ENCODE peak calls at places on chromosomes 11 and 22, in ten cellular contexts. One of them, this sample, is unnamed.

GRCh38 chr22:20011123-20011992 is 5.3 kb downstream of the ARVCF start:
- DNase-seq in mucosa of descending colon: peak
- DNase-seq in activated gamma-delta T cell treated with anti-CD3 and anti-CD28 coated beads, Interleukin-2, amount 50 U/mL, for 16 hours: no peak
- DNase-seq in nucleus accumbens: no peak
- DNase-seq in substantia nigra: no peak
- DNase-seq in A549: no peak
- DNase-seq in endothelial cell: no peak
- DNase-seq in T1000: no peak
- DNase-seq in adrenal gland: no peak
- DNase-seq in nephron progenitor cell: no peak
- DNase-seq in this sample: no peak

GRCh38 chr11:66438009-66438503 is 592 bp downstream of the MRPL11 start:
- DNase-seq in adrenal gland: no peak
- DNase-seq in T1000: no peak
- DNase-seq in A549: no peak
- DNase-seq in mucosa of descending colon: no peak
- DNase-seq in endothelial cell: no peak
- DNase-seq in substantia nigra: no peak
- DNase-seq in nephron progenitor cell: no peak
- DNase-seq in nucleus accumbens: no peak
- DNase-seq in activated gamma-delta T cell treated with anti-CD3 and anti-CD28 coated beads, Interleukin-2, amount 50 U/mL, for 16 hours: no peak
- DNase-seq in this sample: peak

GRCh38 chr22:38462960-38463784 is 4.7 kb upstream of the KDELR3 start:
- DNase-seq in activated gamma-delta T cell treated with anti-CD3 and anti-CD28 coated beads, Interleukin-2, amount 50 U/mL, for 16 hours: no peak
- DNase-seq in nephron progenitor cell: peak
- DNase-seq in endothelial cell: peak
- DNase-seq in adrenal gland: no peak
- DNase-seq in T1000: no peak
- DNase-seq in mucosa of descending colon: peak
- DNase-seq in substantia nigra: no peak
- DNase-seq in nucleus accumbens: no peak
- DNase-seq in A549: no peak
- DNase-seq in this sample: peak

GRCh38 chr11:103035656-103036434 is 56.1 kb downstream of the DCUN1D5 start:
- DNase-seq in activated gamma-delta T cell treated with anti-CD3 and anti-CD28 coated beads, Interleukin-2, amount 50 U/mL, for 16 hours: peak
- DNase-seq in T1000: no peak
- DNase-seq in mucosa of descending colon: no peak
- DNase-seq in substantia nigra: no peak
- DNase-seq in nephron progenitor cell: peak
- DNase-seq in nucleus accumbens: no peak
- DNase-seq in adrenal gland: peak
- DNase-seq in endothelial cell: peak
- DNase-seq in A549: peak
- DNase-seq in this sample: peak

GRCh38 chr11:100574894-100575769 is 112.0 kb upstream of the ARHGAP42 start:
- DNase-seq in nephron progenitor cell: no peak
- DNase-seq in endothelial cell: no peak
- DNase-seq in T1000: no peak
- DNase-seq in mucosa of descending colon: no peak
- DNase-seq in adrenal gland: no peak
- DNase-seq in nucleus accumbens: no peak
- DNase-seq in A549: no peak
- DNase-seq in activated gamma-delta T cell treated with anti-CD3 and anti-CD28 coated beads, Interleukin-2, amount 50 U/mL, for 16 hours: no peak
- DNase-seq in substantia nigra: no peak
- DNase-seq in this sample: no peak

GRCh38 chr11:2317354-2318050 is 15.7 kb downstream of the TSPAN32 start:
- DNase-seq in endothelial cell: no peak
- DNase-seq in adrenal gland: no peak
- DNase-seq in nephron progenitor cell: no peak
- DNase-seq in activated gamma-delta T cell treated with anti-CD3 and anti-CD28 coated beads, Interleukin-2, amount 50 U/mL, for 16 hours: no peak
- DNase-seq in substantia nigra: no peak
- DNase-seq in T1000: no peak
- DNase-seq in nucleus accumbens: no peak
- DNase-seq in A549: no peak
- DNase-seq in mucosa of descending colon: no peak
- DNase-seq in this sample: no peak

GRCh38 chr11:3933165-3933628 is 77.7 kb downstream of the STIM1 start:
- DNase-seq in T1000: no peak
- DNase-seq in mucosa of descending colon: no peak
- DNase-seq in adrenal gland: no peak
- DNase-seq in nephron progenitor cell: no peak
- DNase-seq in A549: no peak
- DNase-seq in substantia nigra: no peak
- DNase-seq in activated gamma-delta T cell treated with anti-CD3 and anti-CD28 coated beads, Interleukin-2, amount 50 U/mL, for 16 hours: no peak
- DNase-seq in nucleus accumbens: no peak
- DNase-seq in endothelial cell: no peak
- DNase-seq in this sample: no peak

GRCh38 chr11:117328414-117329010 is 858 bp downstream of the CEP164 start:
- DNase-seq in mucosa of descending colon: no peak
- DNase-seq in A549: no peak
- DNase-seq in activated gamma-delta T cell treated with anti-CD3 and anti-CD28 coated beads, Interleukin-2, amount 50 U/mL, for 16 hours: no peak
- DNase-seq in T1000: no peak
- DNase-seq in adrenal gland: peak
- DNase-seq in endothelial cell: no peak
- DNase-seq in nephron progenitor cell: peak
- DNase-seq in substantia nigra: no peak
- DNase-seq in nucleus accumbens: no peak
- DNase-seq in this sample: peak

GRCh38 chr22:39940757-39941305 is 19.4 kb upstream of the TMA7B start:
- DNase-seq in adrenal gland: no peak
- DNase-seq in activated gamma-delta T cell treated with anti-CD3 and anti-CD28 coated beads, Interleukin-2, amount 50 U/mL, for 16 hours: no peak
- DNase-seq in substantia nigra: no peak
- DNase-seq in A549: no peak
- DNase-seq in T1000: no peak
- DNase-seq in mucosa of descending colon: no peak
- DNase-seq in nucleus accumbens: no peak
- DNase-seq in endothelial cell: no peak
- DNase-seq in nephron progenitor cell: no peak
- DNase-seq in this sample: no peak

GRCh38 chr11:65132238-65132987 is 1.9 kb downstream of the SYVN1 start:
- DNase-seq in T1000: no peak
- DNase-seq in nephron progenitor cell: no peak
- DNase-seq in activated gamma-delta T cell treated with anti-CD3 and anti-CD28 coated beads, Interleukin-2, amount 50 U/mL, for 16 hours: no peak
- DNase-seq in mucosa of descending colon: peak
- DNase-seq in substantia nigra: no peak
- DNase-seq in endothelial cell: no peak
- DNase-seq in nucleus accumbens: no peak
- DNase-seq in A549: no peak
- DNase-seq in adrenal gland: no peak
- DNase-seq in this sample: no peak

GRCh38 chr11:62340269-62340901 is 3.1 kb downstream of the ASRGL1 start:
- DNase-seq in substantia nigra: peak
- DNase-seq in T1000: no peak
- DNase-seq in adrenal gland: peak
- DNase-seq in nucleus accumbens: peak
- DNase-seq in A549: peak
- DNase-seq in endothelial cell: peak
- DNase-seq in nephron progenitor cell: peak
- DNase-seq in activated gamma-delta T cell treated with anti-CD3 and anti-CD28 coated beads, Interleukin-2, amount 50 U/mL, for 16 hours: peak
- DNase-seq in mucosa of descending colon: peak
- DNase-seq in this sample: peak

GRCh38 chr11:119369035-119369925 is 12.2 kb downstream of the USP2 start:
- DNase-seq in nephron progenitor cell: no peak
- DNase-seq in nucleus accumbens: no peak
- DNase-seq in activated gamma-delta T cell treated with anti-CD3 and anti-CD28 coated beads, Interleukin-2, amount 50 U/mL, for 16 hours: no peak
- DNase-seq in A549: no peak
- DNase-seq in substantia nigra: no peak
- DNase-seq in adrenal gland: no peak
- DNase-seq in mucosa of descending colon: peak
- DNase-seq in endothelial cell: no peak
- DNase-seq in T1000: no peak
- DNase-seq in this sample: no peak

GRCh38 chr11:5922749-5923426 is 19.2 kb upstream of the OR56A3 start:
- DNase-seq in adrenal gland: no peak
- DNase-seq in nucleus accumbens: no peak
- DNase-seq in mucosa of descending colon: no peak
- DNase-seq in substantia nigra: no peak
- DNase-seq in nephron progenitor cell: no peak
- DNase-seq in A549: no peak
- DNase-seq in T1000: peak
- DNase-seq in activated gamma-delta T cell treated with anti-CD3 and anti-CD28 coated beads, Interleukin-2, amount 50 U/mL, for 16 hours: no peak
- DNase-seq in endothelial cell: no peak
- DNase-seq in this sample: no peak

GRCh38 chr11:129644326-129644725 is 171.3 kb upstream of the TMEM45B start:
- DNase-seq in substantia nigra: no peak
- DNase-seq in activated gamma-delta T cell treated with anti-CD3 and anti-CD28 coated beads, Interleukin-2, amount 50 U/mL, for 16 hours: no peak
- DNase-seq in nucleus accumbens: no peak
- DNase-seq in nephron progenitor cell: no peak
- DNase-seq in mucosa of descending colon: no peak
- DNase-seq in endothelial cell: no peak
- DNase-seq in A549: no peak
- DNase-seq in adrenal gland: no peak
- DNase-seq in T1000: no peak
- DNase-seq in this sample: no peak

GRCh38 chr11:77020751-77021150 is 13.4 kb upstream of the B3GNT6 start:
- DNase-seq in activated gamma-delta T cell treated with anti-CD3 and anti-CD28 coated beads, Interleukin-2, amount 50 U/mL, for 16 hours: no peak
- DNase-seq in A549: no peak
- DNase-seq in nucleus accumbens: no peak
- DNase-seq in nephron progenitor cell: no peak
- DNase-seq in substantia nigra: no peak
- DNase-seq in mucosa of descending colon: no peak
- DNase-seq in adrenal gland: no peak
- DNase-seq in endothelial cell: no peak
- DNase-seq in T1000: no peak
- DNase-seq in this sample: no peak

GRCh38 chr22:23485490-23485889 is 94.6 kb downstream of the IGLL1 start:
- DNase-seq in activated gamma-delta T cell treated with anti-CD3 and anti-CD28 coated beads, Interleukin-2, amount 50 U/mL, for 16 hours: no peak
- DNase-seq in endothelial cell: no peak
- DNase-seq in adrenal gland: no peak
- DNase-seq in substantia nigra: no peak
- DNase-seq in A549: no peak
- DNase-seq in nephron progenitor cell: no peak
- DNase-seq in T1000: no peak
- DNase-seq in nucleus accumbens: no peak
- DNase-seq in mucosa of descending colon: no peak
- DNase-seq in this sample: no peak

GRCh38 chr11:123063396-123064267 is 1.7 kb upstream of the HSPA8 start:
- DNase-seq in nucleus accumbens: no peak
- DNase-seq in adrenal gland: peak
- DNase-seq in endothelial cell: peak
- DNase-seq in activated gamma-delta T cell treated with anti-CD3 and anti-CD28 coated beads, Interleukin-2, amount 50 U/mL, for 16 hours: no peak
- DNase-seq in mucosa of descending colon: peak
- DNase-seq in nephron progenitor cell: no peak
- DNase-seq in T1000: no peak
- DNase-seq in substantia nigra: no peak
- DNase-seq in A549: no peak
- DNase-seq in this sample: no peak

GRCh38 chr22:36874309-36874696 is 13.5 kb downstream of the NCF4 start:
- DNase-seq in endothelial cell: no peak
- DNase-seq in nucleus accumbens: no peak
- DNase-seq in substantia nigra: no peak
- DNase-seq in A549: no peak
- DNase-seq in nephron progenitor cell: no peak
- DNase-seq in adrenal gland: no peak
- DNase-seq in mucosa of descending colon: no peak
- DNase-seq in activated gamma-delta T cell treated with anti-CD3 and anti-CD28 coated beads, Interleukin-2, amount 50 U/mL, for 16 hours: no peak
- DNase-seq in T1000: no peak
- DNase-seq in this sample: no peak

GRCh38 chr11:11332141-11332710 is 20.8 kb downstream of the CSNK2A3 start:
- DNase-seq in mucosa of descending colon: no peak
- DNase-seq in A549: no peak
- DNase-seq in activated gamma-delta T cell treated with anti-CD3 and anti-CD28 coated beads, Interleukin-2, amount 50 U/mL, for 16 hours: no peak
- DNase-seq in adrenal gland: no peak
- DNase-seq in endothelial cell: no peak
- DNase-seq in T1000: no peak
- DNase-seq in nucleus accumbens: no peak
- DNase-seq in nephron progenitor cell: no peak
- DNase-seq in substantia nigra: no peak
- DNase-seq in this sample: no peak

GRCh38 chr22:42292726-42293520 is 22.5 kb upstream of the TCF20 start:
- DNase-seq in activated gamma-delta T cell treated with anti-CD3 and anti-CD28 coated beads, Interleukin-2, amount 50 U/mL, for 16 hours: no peak
- DNase-seq in endothelial cell: no peak
- DNase-seq in T1000: no peak
- DNase-seq in A549: no peak
- DNase-seq in adrenal gland: no peak
- DNase-seq in mucosa of descending colon: peak
- DNase-seq in nephron progenitor cell: no peak
- DNase-seq in nucleus accumbens: no peak
- DNase-seq in substantia nigra: no peak
- DNase-seq in this sample: no peak

GRCh38 chr11:68379216-68379615 is 66.8 kb downstream of the LRP5 start:
- DNase-seq in T1000: no peak
- DNase-seq in endothelial cell: peak
- DNase-seq in nucleus accumbens: no peak
- DNase-seq in activated gamma-delta T cell treated with anti-CD3 and anti-CD28 coated beads, Interleukin-2, amount 50 U/mL, for 16 hours: no peak
- DNase-seq in A549: no peak
- DNase-seq in mucosa of descending colon: no peak
- DNase-seq in nephron progenitor cell: peak
- DNase-seq in substantia nigra: no peak
- DNase-seq in adrenal gland: no peak
- DNase-seq in this sample: no peak

GRCh38 chr11:73752216-73752867 is 8.5 kb downstream of the RAB6A start:
- DNase-seq in T1000: no peak
- DNase-seq in endothelial cell: no peak
- DNase-seq in mucosa of descending colon: no peak
- DNase-seq in A549: no peak
- DNase-seq in nephron progenitor cell: no peak
- DNase-seq in nucleus accumbens: no peak
- DNase-seq in adrenal gland: peak
- DNase-seq in substantia nigra: no peak
- DNase-seq in activated gamma-delta T cell treated with anti-CD3 and anti-CD28 coated beads, Interleukin-2, amount 50 U/mL, for 16 hours: no peak
- DNase-seq in this sample: no peak

GRCh38 chr22:37887610-37888378 is 18.3 kb upstream of the MICALL1 start:
- DNase-seq in nucleus accumbens: no peak
- DNase-seq in A549: no peak
- DNase-seq in mucosa of descending colon: no peak
- DNase-seq in adrenal gland: peak
- DNase-seq in endothelial cell: peak
- DNase-seq in T1000: no peak
- DNase-seq in substantia nigra: no peak
- DNase-seq in nephron progenitor cell: no peak
- DNase-seq in activated gamma-delta T cell treated with anti-CD3 and anti-CD28 coated beads, Interleukin-2, amount 50 U/mL, for 16 hours: no peak
- DNase-seq in this sample: peak

GRCh38 chr22:40939202-40939601 is 12.0 kb upstream of the RBX1 start:
- DNase-seq in endothelial cell: no peak
- DNase-seq in mucosa of descending colon: no peak
- DNase-seq in adrenal gland: no peak
- DNase-seq in T1000: no peak
- DNase-seq in nephron progenitor cell: no peak
- DNase-seq in A549: no peak
- DNase-seq in nucleus accumbens: no peak
- DNase-seq in activated gamma-delta T cell treated with anti-CD3 and anti-CD28 coated beads, Interleukin-2, amount 50 U/mL, for 16 hours: no peak
- DNase-seq in substantia nigra: no peak
- DNase-seq in this sample: no peak

GRCh38 chr22:22076937-22077703 is 94.5 kb upstream of the TOP3B start:
- DNase-seq in nucleus accumbens: no peak
- DNase-seq in adrenal gland: no peak
- DNase-seq in mucosa of descending colon: no peak
- DNase-seq in endothelial cell: no peak
- DNase-seq in nephron progenitor cell: no peak
- DNase-seq in A549: no peak
- DNase-seq in substantia nigra: no peak
- DNase-seq in activated gamma-delta T cell treated with anti-CD3 and anti-CD28 coated beads, Interleukin-2, amount 50 U/mL, for 16 hours: no peak
- DNase-seq in T1000: no peak
- DNase-seq in this sample: no peak

GRCh38 chr11:121520243-121521144 is 67.7 kb upstream of the SORL1-AS1 start:
- DNase-seq in T1000: no peak
- DNase-seq in adrenal gland: no peak
- DNase-seq in substantia nigra: no peak
- DNase-seq in nephron progenitor cell: no peak
- DNase-seq in nucleus accumbens: no peak
- DNase-seq in A549: no peak
- DNase-seq in endothelial cell: no peak
- DNase-seq in activated gamma-delta T cell treated with anti-CD3 and anti-CD28 coated beads, Interleukin-2, amount 50 U/mL, for 16 hours: no peak
- DNase-seq in mucosa of descending colon: no peak
- DNase-seq in this sample: no peak

GRCh38 chr11:132134322-132134721 is 763.9 kb downstream of the NTM start:
- DNase-seq in T1000: no peak
- DNase-seq in adrenal gland: no peak
- DNase-seq in substantia nigra: no peak
- DNase-seq in nephron progenitor cell: no peak
- DNase-seq in activated gamma-delta T cell treated with anti-CD3 and anti-CD28 coated beads, Interleukin-2, amount 50 U/mL, for 16 hours: no peak
- DNase-seq in nucleus accumbens: no peak
- DNase-seq in A549: no peak
- DNase-seq in mucosa of descending colon: no peak
- DNase-seq in endothelial cell: no peak
- DNase-seq in this sample: no peak

GRCh38 chr11:11532574-11532973 is 89.2 kb downstream of the GALNT18 start:
- DNase-seq in nucleus accumbens: no peak
- DNase-seq in nephron progenitor cell: no peak
- DNase-seq in A549: no peak
- DNase-seq in adrenal gland: no peak
- DNase-seq in activated gamma-delta T cell treated with anti-CD3 and anti-CD28 coated beads, Interleukin-2, amount 50 U/mL, for 16 hours: no peak
- DNase-seq in endothelial cell: no peak
- DNase-seq in substantia nigra: no peak
- DNase-seq in mucosa of descending colon: no peak
- DNase-seq in T1000: no peak
- DNase-seq in this sample: no peak